ENCODE peak calls at places on chromosome 7, in five cellular contexts. One of them, this sample, is unnamed.

GRCh38 chr7:17207220-17207619 is 91.2 kb upstream of the AHR start:
- DNase-seq in Calu3: peak; percentile 67
- DNase-seq in fibroblast of pulmonary artery: peak; percentile 92
- DNase-seq in mammary epithelial cell: peak; percentile 45
- DNase-seq in progenitor cell of endocrine pancreas: no peak
- DNase-seq in this sample: no peak

GRCh38 chr7:35781767-35782515 is 18.9 kb upstream of the SEPTIN7 start:
- DNase-seq in Calu3: no peak
- DNase-seq in mammary epithelial cell: no peak
- DNase-seq in fibroblast of pulmonary artery: no peak
- DNase-seq in progenitor cell of endocrine pancreas: no peak
- DNase-seq in this sample: no peak

GRCh38 chr7:75712517-75713361 is 26.0 kb downstream of the HIP1 start:
- DNase-seq in Calu3: no peak
- DNase-seq in fibroblast of pulmonary artery: no peak
- DNase-seq in mammary epithelial cell: no peak
- DNase-seq in progenitor cell of endocrine pancreas: no peak
- DNase-seq in this sample: no peak

GRCh38 chr7:497346-497745 is 22.3 kb downstream of the PDGFA start:
- DNase-seq in progenitor cell of endocrine pancreas: no peak
- DNase-seq in fibroblast of pulmonary artery: no peak
- DNase-seq in Calu3: no peak
- DNase-seq in mammary epithelial cell: no peak
- DNase-seq in this sample: no peak

GRCh38 chr7:138001529-138002095 is at the start of gene CREB3L2:
- DNase-seq in progenitor cell of endocrine pancreas: peak; percentile 47
- DNase-seq in mammary epithelial cell: no peak
- DNase-seq in fibroblast of pulmonary artery: peak; percentile 70
- DNase-seq in Calu3: peak; percentile 62
- DNase-seq in this sample: peak; percentile 69

GRCh38 chr7:21256310-21256877 is 171.5 kb upstream of the SP4 start:
- DNase-seq in fibroblast of pulmonary artery: peak; percentile 69
- DNase-seq in mammary epithelial cell: peak; percentile 6
- DNase-seq in Calu3: peak; percentile 47
- DNase-seq in progenitor cell of endocrine pancreas: no peak
- DNase-seq in this sample: peak; percentile 16

GRCh38 chr7:31106303-31107105 is 54.4 kb downstream of the ADCYAP1R1 start:
- DNase-seq in mammary epithelial cell: no peak
- DNase-seq in Calu3: no peak
- DNase-seq in progenitor cell of endocrine pancreas: no peak
- DNase-seq in fibroblast of pulmonary artery: no peak
- DNase-seq in this sample: no peak

GRCh38 chr7:100803398-100804161 is 23.7 kb downstream of the EPHB4 start:
- DNase-seq in Calu3: peak; percentile 64
- DNase-seq in mammary epithelial cell: peak; percentile 82
- DNase-seq in progenitor cell of endocrine pancreas: peak; percentile 39
- DNase-seq in fibroblast of pulmonary artery: peak; percentile 93
- DNase-seq in this sample: peak; percentile 50

GRCh38 chr7:36032362-36032818 is 120.7 kb upstream of the EEPD1 start:
- DNase-seq in mammary epithelial cell: peak; percentile 8
- DNase-seq in Calu3: no peak
- DNase-seq in progenitor cell of endocrine pancreas: no peak
- DNase-seq in fibroblast of pulmonary artery: no peak
- DNase-seq in this sample: no peak

GRCh38 chr7:140079121-140079536 is 16.4 kb upstream of the PARP12 start:
- DNase-seq in fibroblast of pulmonary artery: peak; percentile 31
- DNase-seq in Calu3: peak; percentile 25
- DNase-seq in progenitor cell of endocrine pancreas: no peak
- DNase-seq in mammary epithelial cell: peak; percentile 46
- DNase-seq in this sample: peak; percentile 65

GRCh38 chr7:159107052-159107892 is 37.4 kb downstream of the VIPR2 start:
- DNase-seq in progenitor cell of endocrine pancreas: no peak
- DNase-seq in mammary epithelial cell: no peak
- DNase-seq in fibroblast of pulmonary artery: no peak
- DNase-seq in Calu3: no peak
- DNase-seq in this sample: no peak

GRCh38 chr7:148148456-148148855 is 442.1 kb upstream of the C7orf33 start:
- DNase-seq in fibroblast of pulmonary artery: no peak
- DNase-seq in mammary epithelial cell: no peak
- DNase-seq in Calu3: no peak
- DNase-seq in progenitor cell of endocrine pancreas: no peak
- DNase-seq in this sample: no peak

GRCh38 chr7:82699773-82700186 is 256.2 kb upstream of the CACNA2D1 start:
- DNase-seq in fibroblast of pulmonary artery: peak; percentile 27
- DNase-seq in progenitor cell of endocrine pancreas: no peak
- DNase-seq in Calu3: peak; percentile 70
- DNase-seq in mammary epithelial cell: peak; percentile 89
- DNase-seq in this sample: no peak

GRCh38 chr7:926061-927030 is 28.1 kb downstream of the ADAP1 start:
- DNase-seq in Calu3: peak; percentile 89
- DNase-seq in progenitor cell of endocrine pancreas: no peak
- DNase-seq in mammary epithelial cell: no peak
- DNase-seq in fibroblast of pulmonary artery: no peak
- DNase-seq in this sample: no peak

GRCh38 chr7:151172273-151173141 is 5.0 kb upstream of the GBX1 start:
- DNase-seq in mammary epithelial cell: peak; percentile 56
- DNase-seq in Calu3: peak; percentile 79
- DNase-seq in fibroblast of pulmonary artery: peak; percentile 68
- DNase-seq in progenitor cell of endocrine pancreas: peak; percentile 79
- DNase-seq in this sample: peak; percentile 90
- TF ChIP-seq CTCF in mammary epithelial cell: peak; percentile 100
- TF ChIP-seq CTCF in Calu3: peak; percentile 100
- TF ChIP-seq CTCF in fibroblast of pulmonary artery: no peak
- TF ChIP-seq CTCF in progenitor cell of endocrine pancreas: peak; percentile 100
- TF ChIP-seq CTCF in this sample: peak; percentile 100

DNA sequence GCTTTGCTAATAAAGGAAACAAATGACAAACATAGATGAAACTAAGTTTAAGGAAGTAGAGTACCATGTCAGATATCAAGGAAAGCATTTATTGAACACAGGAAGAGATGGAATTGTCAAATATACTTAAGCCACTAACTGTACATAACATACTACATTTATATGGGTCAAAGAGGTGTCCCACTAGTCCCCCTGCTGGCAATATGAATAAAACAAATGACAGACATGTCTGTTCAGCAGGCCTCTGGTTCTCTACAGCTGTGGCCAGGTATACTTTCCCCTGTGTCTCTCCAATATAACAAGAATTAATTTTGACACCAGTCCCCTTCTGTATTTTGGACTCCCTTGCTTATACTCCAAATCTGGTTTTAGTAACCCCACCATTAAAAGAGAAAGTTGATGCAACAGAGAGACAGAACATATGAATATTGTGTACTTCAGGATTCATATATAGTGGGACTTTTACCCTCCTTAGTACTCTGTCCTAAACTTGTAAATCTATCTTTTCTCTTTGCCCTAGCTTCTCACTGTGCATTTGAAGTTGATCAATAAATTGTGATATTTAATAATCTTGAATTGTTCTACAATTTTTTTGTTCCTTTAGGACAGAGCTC is 42.9 kb downstream of the CD36 start:
- DNase-seq in progenitor cell of endocrine pancreas: no peak
- DNase-seq in fibroblast of pulmonary artery: peak; percentile 56
- DNase-seq in Calu3: peak; percentile 17
- DNase-seq in mammary epithelial cell: peak; percentile 21
- DNase-seq in this sample: peak; percentile 10
- TF ChIP-seq CTCF in progenitor cell of endocrine pancreas: peak; percentile 53
- TF ChIP-seq CTCF in fibroblast of pulmonary artery: peak; percentile 62
- TF ChIP-seq CTCF in Calu3: no peak
- TF ChIP-seq CTCF in mammary epithelial cell: peak; percentile 68
- TF ChIP-seq CTCF in this sample: no peak

GRCh38 chr7:80661729-80662128 is 23.3 kb downstream of the CD36 start:
- DNase-seq in fibroblast of pulmonary artery: peak; percentile 10
- DNase-seq in mammary epithelial cell: no peak
- DNase-seq in progenitor cell of endocrine pancreas: no peak
- DNase-seq in Calu3: no peak
- DNase-seq in this sample: no peak
- TF ChIP-seq CTCF in fibroblast of pulmonary artery: peak; percentile 26
- TF ChIP-seq CTCF in mammary epithelial cell: peak; percentile 31
- TF ChIP-seq CTCF in progenitor cell of endocrine pancreas: no peak
- TF ChIP-seq CTCF in Calu3: no peak
- TF ChIP-seq CTCF in this sample: no peak

GRCh38 chr7:47579458-47579857 is 2.5 kb downstream of the TNS3 start:
- DNase-seq in mammary epithelial cell: no peak
- DNase-seq in Calu3: no peak
- DNase-seq in progenitor cell of endocrine pancreas: no peak
- DNase-seq in fibroblast of pulmonary artery: no peak
- DNase-seq in this sample: no peak

GRCh38 chr7:47580175-47580701 is 1.7 kb downstream of the TNS3 start:
- DNase-seq in fibroblast of pulmonary artery: peak; percentile 50
- DNase-seq in mammary epithelial cell: no peak
- DNase-seq in progenitor cell of endocrine pancreas: no peak
- DNase-seq in Calu3: peak; percentile 67
- DNase-seq in this sample: no peak

GRCh38 chr7:47581821-47582747 is at the start of gene TNS3:
- DNase-seq in mammary epithelial cell: peak; percentile 47
- DNase-seq in fibroblast of pulmonary artery: peak; percentile 51
- DNase-seq in Calu3: peak; percentile 86
- DNase-seq in progenitor cell of endocrine pancreas: peak; percentile 60
- DNase-seq in this sample: peak; percentile 60

GRCh38 chr7:47581442-47581820 is 480 bp downstream of the TNS3 start:
- DNase-seq in mammary epithelial cell: no peak
- DNase-seq in progenitor cell of endocrine pancreas: peak; percentile 41
- DNase-seq in fibroblast of pulmonary artery: no peak
- DNase-seq in Calu3: peak; percentile 56
- DNase-seq in this sample: peak; percentile 23

GRCh38 chr7:47580811-47581331 is 1.0 kb downstream of the TNS3 start:
- DNase-seq in fibroblast of pulmonary artery: no peak
- DNase-seq in mammary epithelial cell: no peak
- DNase-seq in Calu3: peak; percentile 43
- DNase-seq in progenitor cell of endocrine pancreas: no peak
- DNase-seq in this sample: no peak
- TF ChIP-seq CTCF in fibroblast of pulmonary artery: peak; percentile 12
- TF ChIP-seq CTCF in mammary epithelial cell: no peak
- TF ChIP-seq CTCF in Calu3: no peak
- TF ChIP-seq CTCF in progenitor cell of endocrine pancreas: no peak
- TF ChIP-seq CTCF in this sample: no peak

DNA sequence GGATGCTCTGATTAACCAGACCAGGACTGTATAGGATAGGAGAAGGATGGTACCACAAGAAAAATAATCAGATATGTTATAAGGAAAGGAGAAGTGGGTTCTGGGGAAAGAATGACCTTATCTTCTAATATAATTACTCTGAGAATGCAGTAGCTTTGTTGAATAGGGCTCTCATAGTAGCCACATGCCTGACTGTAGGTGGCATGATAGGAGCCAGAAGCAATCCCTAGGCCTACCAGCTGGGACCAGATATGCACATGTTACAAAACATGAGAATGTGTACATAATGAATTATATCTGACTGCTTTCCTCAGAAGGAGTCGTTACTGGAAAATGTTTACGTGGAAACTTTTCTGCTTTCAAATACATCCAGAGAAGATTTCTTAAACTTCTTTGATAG is 53.2 kb upstream of the FAM3C start:
- DNase-seq in progenitor cell of endocrine pancreas: no peak
- DNase-seq in fibroblast of pulmonary artery: peak; percentile 39
- DNase-seq in mammary epithelial cell: no peak
- DNase-seq in Calu3: no peak
- DNase-seq in this sample: no peak
- TF ChIP-seq CTCF in progenitor cell of endocrine pancreas: no peak
- TF ChIP-seq CTCF in fibroblast of pulmonary artery: peak; percentile 21
- TF ChIP-seq CTCF in mammary epithelial cell: peak; percentile 28
- TF ChIP-seq CTCF in Calu3: no peak
- TF ChIP-seq CTCF in this sample: no peak

GRCh38 chr7:144023171-144023827 is 23.2 kb downstream of the OR6B1 start:
- DNase-seq in mammary epithelial cell: no peak
- DNase-seq in progenitor cell of endocrine pancreas: no peak
- DNase-seq in Calu3: no peak
- DNase-seq in fibroblast of pulmonary artery: no peak
- DNase-seq in this sample: no peak
- TF ChIP-seq CTCF in mammary epithelial cell: no peak
- TF ChIP-seq CTCF in progenitor cell of endocrine pancreas: no peak
- TF ChIP-seq CTCF in Calu3: no peak
- TF ChIP-seq CTCF in fibroblast of pulmonary artery: no peak
- TF ChIP-seq CTCF in this sample: no peak

GRCh38 chr7:151032936-151033863 is 5.0 kb downstream of the ABCB8 start:
- DNase-seq in progenitor cell of endocrine pancreas: no peak
- DNase-seq in mammary epithelial cell: no peak
- DNase-seq in fibroblast of pulmonary artery: no peak
- DNase-seq in Calu3: no peak
- DNase-seq in this sample: no peak
- TF ChIP-seq CTCF in progenitor cell of endocrine pancreas: no peak
- TF ChIP-seq CTCF in mammary epithelial cell: no peak
- TF ChIP-seq CTCF in fibroblast of pulmonary artery: no peak
- TF ChIP-seq CTCF in Calu3: peak; percentile 14
- TF ChIP-seq CTCF in this sample: no peak